ENCODE peak calls at places on chromosomes 12 and 14, in seven cellular contexts. R is HCT116; P is glutamatergic neuron; E is activated CD4-positive, alpha-beta T cell treated with anti-CD3 and anti-CD28 coated beads, Interleukin-2, amount 10 ng/mL, durations not matched to agents 7 days and 5 days; A is ACHN; M is mesenteric fat pad; G is endodermal cell. Q is an unnamed sample.
A peak's percentile ranks its signal among the peaks of the same experiment; 100 is the strongest.

GRCh38 chr14:32217301-32217700 is 14.2 kb upstream of the RNU6-8 start:
- DNase-seq in A (no peak), M (no peak), E (no peak), G (no peak), P (no peak), R (no peak), Q (peak; percentile 32)

GRCh38 chr12:28759334-28759733 is 389.7 kb upstream of the FAR2 start:
- DNase-seq in M (no peak), R (no peak), P (no peak), E (no peak), A (peak; percentile 15), G (peak; percentile 87), Q (no peak)

GRCh38 chr12:100356646-100357223 is at the start of gene SLC17A8:
- DNase-seq in E (no peak), G (peak; percentile 92), P (peak; percentile 75), A (no peak), M (no peak), R (no peak), Q (no peak)

GRCh38 chr12:50507474-50507838 is 2.7 kb downstream of the DIP2B start:
- DNase-seq in A (no peak), E (no peak), M (no peak), R (no peak), G (no peak), P (no peak), Q (no peak)

GRCh38 chr12:131415781-131416180 is 295.1 kb upstream of the SFSWAP start:
- DNase-seq in A (no peak), G (peak; percentile 80), P (no peak), E (no peak), M (no peak), R (peak; percentile 44), Q (no peak)

GRCh38 chr12:19444097-19444496 is 4.8 kb downstream of the AEBP2 start:
- DNase-seq in E (no peak), M (no peak), P (no peak), R (no peak), A (no peak), G (no peak), Q (no peak)

GRCh38 chr12:115507951-115508722 is 769.4 kb downstream of the MED13L start:
- DNase-seq in A (no peak), G (peak; percentile 98), R (no peak), M (no peak), E (no peak), P (no peak), Q (no peak)

GRCh38 chr12:85741051-85741450 is 95.2 kb downstream of the RASSF9 start:
- DNase-seq in G (no peak), M (no peak), P (no peak), A (no peak), R (no peak), E (no peak), Q (no peak)

GRCh38 chr14:48384786-48385185 is 709.4 kb upstream of the MDGA2 start:
- DNase-seq in R (no peak), A (no peak), G (no peak), P (no peak), M (no peak), E (no peak), Q (no peak)

GRCh38 chr14:75609606-75610476 is 31.4 kb downstream of the FLVCR2 start:
- DNase-seq in P (no peak), G (no peak), E (no peak), M (no peak), A (no peak), R (no peak), Q (no peak)

GRCh38 chr14:91417983-91418386 is 365 bp upstream of the CCDC88C start:
- DNase-seq in E (peak; percentile 61), G (peak; percentile 81), A (peak; percentile 53), M (peak; percentile 90), R (peak; percentile 32), P (peak; percentile 54), Q (peak; percentile 70)

GRCh38 chr14:84961637-84962036 is 568.3 kb upstream of the FLRT2 start:
- DNase-seq in E (no peak), P (no peak), M (no peak), A (no peak), R (no peak), G (no peak), Q (no peak)

GRCh38 chr14:104404922-104405321 is 174.6 kb upstream of the C14orf180 start:
- DNase-seq in M (peak; percentile 59), E (peak; percentile 3), P (no peak), A (no peak), G (no peak), R (no peak), Q (no peak)

GRCh38 chr14:55123101-55123500 is 6.0 kb upstream of the LGALS3 start:
- DNase-seq in A (peak; percentile 10), G (no peak), M (no peak), E (no peak), R (no peak), P (no peak), Q (no peak)

Q was measured in DND-41.